ENCODE peak calls at places on chromosomes 1 and 21, in five cellular contexts. Z, K, M, F and N are unnamed samples.

GRCh38 chr21:25776440-25776839 is 41.7 kb downstream of the GABPA start:
- DNase-seq in Z (no peak), K (no peak), M (no peak), F (no peak), N (no peak)

GRCh38 chr1:56532359-56532696 is 47.0 kb downstream of the PLPP3 start:
- DNase-seq in Z (no peak), K (no peak), M (no peak), F (no peak), N (no peak)

GRCh38 chr21:29231781-29232548 is 66.8 kb upstream of the BACH1 start:
- DNase-seq in Z (no peak), K (no peak), M (no peak), F (no peak), N (no peak)

GRCh38 chr1:16226129-16226494 is 10.9 kb downstream of the CPLANE2 start:
- DNase-seq in Z (no peak), K (no peak), M (no peak), F (no peak), N (peak)

GRCh38 chr1:12371053-12371452 is 141.2 kb downstream of the VPS13D start:
- DNase-seq in Z (no peak), K (no peak), M (no peak), F (no peak), N (no peak)

GRCh38 chr21:41627428-41627827 is 119.5 kb upstream of the TMPRSS2 start:
- DNase-seq in Z (no peak), K (no peak), M (no peak), F (no peak), N (no peak)

GRCh38 chr1:70528591-70529333 is 117.7 kb downstream of the CTH start:
- DNase-seq in Z (peak), K (no peak), M (peak), F (no peak), N (no peak)

GRCh38 chr1:247287460-247287859 is 31.6 kb downstream of the VN1R5 start:
- DNase-seq in Z (peak), K (no peak), M (no peak), F (no peak), N (no peak)

GRCh38 chr1:74504125-74505065 is 8.0 kb downstream of the LRRC53 start:
- DNase-seq in Z (peak), K (peak), M (peak), F (peak), N (no peak)

GRCh38 chr1:13732971-13733667 is 33.1 kb downstream of the PRDM2 start:
- DNase-seq in Z (no peak), K (no peak), M (no peak), F (no peak), N (no peak)

GRCh38 chr1:8631163-8631562 is 186.3 kb downstream of the RERE start:
- DNase-seq in Z (no peak), K (no peak), M (no peak), F (no peak), N (no peak)

GRCh38 chr1:3296858-3297257 is 157.6 kb upstream of the ARHGEF16 start:
- DNase-seq in Z (no peak), K (no peak), M (no peak), F (no peak), N (no peak)

GRCh38 chr1:162717548-162717947 is 73.0 kb upstream of the HSD17B7 start:
- DNase-seq in Z (no peak), K (no peak), M (no peak), F (no peak), N (no peak)

GRCh38 chr1:91757760-91758545 is 128.0 kb downstream of the TGFBR3 start:
- DNase-seq in Z (no peak), K (no peak), M (no peak), F (no peak), N (no peak)

GRCh38 chr1:151924691-151925587 is 15.6 kb upstream of the THEM4 start:
- DNase-seq in Z (no peak), K (no peak), M (no peak), F (no peak), N (no peak)

GRCh38 chr1:21520899-21521716 is 11.9 kb downstream of the ALPL start:
- DNase-seq in Z (no peak), K (no peak), M (no peak), F (no peak), N (peak)

GRCh38 chr1:66733348-66734017 is 18.8 kb upstream of the DYNLT5 start:
- DNase-seq in Z (no peak), K (no peak), M (no peak), F (no peak), N (no peak)

GRCh38 chr1:17370618-17371017 is 1.4 kb upstream of the PADI6 start:
- DNase-seq in Z (no peak), K (no peak), M (no peak), F (no peak), N (no peak)

GRCh38 chr1:212482006-212482351 is 49.3 kb downstream of the NENF start:
- DNase-seq in Z (no peak), K (peak), M (no peak), F (no peak), N (peak)

GRCh38 chr1:235238558-235238957 is 77.5 kb upstream of the RBM34 start:
- DNase-seq in Z (no peak), K (no peak), M (no peak), F (no peak), N (no peak)

GRCh38 chr1:4028139-4028501 is 128.0 kb upstream of the C1orf174 start:
- DNase-seq in Z (no peak), K (no peak), M (no peak), F (no peak), N (no peak)

GRCh38 chr1:26434161-26434752 is 2.1 kb downstream of the DHDDS start:
- DNase-seq in Z (no peak), K (no peak), M (no peak), F (no peak), N (no peak)

GRCh38 chr1:168687796-168688195 is 41.2 kb downstream of the DPT start:
- DNase-seq in Z (no peak), K (no peak), M (no peak), F (no peak), N (no peak)

GRCh38 chr1:197776348-197777082 is 1.2 kb upstream of the DENND1B start:
- DNase-seq in Z (no peak), K (no peak), M (no peak), F (no peak), N (no peak)

GRCh38 chr1:215002471-215002870 is 80.1 kb upstream of the KCNK2 start:
- DNase-seq in Z (no peak), K (no peak), M (no peak), F (no peak), N (no peak)

GRCh38 chr1:43951021-43951985 is 4.6 kb downstream of the IPO13 start:
- DNase-seq in Z (no peak), K (peak), M (no peak), F (no peak), N (no peak)

GRCh38 chr1:202890392-202890791 is 1.4 kb upstream of the RABIF start:
- DNase-seq in Z (no peak), K (no peak), M (no peak), F (no peak), N (no peak)

GRCh38 chr1:154493276-154493675 is 8.7 kb upstream of the TDRD10 start:
- DNase-seq in Z (peak), K (peak), M (no peak), F (peak), N (peak)

GRCh38 chr1:211625040-211625439 is 46.1 kb upstream of the SLC30A1 start:
- DNase-seq in Z (no peak), K (no peak), M (no peak), F (no peak), N (no peak)

GRCh38 chr1:230594374-230594773 is 47.9 kb upstream of the COG2 start:
- DNase-seq in Z (no peak), K (no peak), M (no peak), F (no peak), N (no peak)

GRCh38 chr1:119008483-119009299 is 20.5 kb upstream of the TBX15 start:
- DNase-seq in Z (no peak), K (no peak), M (no peak), F (no peak), N (no peak)

GRCh38 chr21:45073301-45074047 is 906 bp upstream of the ADARB1 start:
- DNase-seq in Z (peak), K (peak), M (no peak), F (no peak), N (peak)

GRCh38 chr1:63777286-63777685 is 3.5 kb downstream of the ROR1 start:
- DNase-seq in Z (no peak), K (no peak), M (no peak), F (no peak), N (no peak)
- TF ChIP-seq CTCF in Z (no peak), K (no peak), M (no peak), F (no peak), N (no peak)

GRCh38 chr1:50750021-50750619 is 209.9 kb downstream of the FAF1 start:
- DNase-seq in Z (no peak), K (peak), M (no peak), F (no peak), N (no peak)
- TF ChIP-seq CTCF in Z (peak), K (peak), M (no peak), F (peak), N (peak)

GRCh38 chr1:231727171-231727570 is 100.6 kb downstream of the DISC1 start:
- DNase-seq in Z (no peak), K (no peak), M (no peak), F (no peak), N (no peak)

GRCh38 chr1:231720652-231721325 is 94.2 kb downstream of the DISC1 start:
- DNase-seq in Z (no peak), K (no peak), M (no peak), F (no peak), N (no peak)

GRCh38 chr1:231724041-231724440 is 97.5 kb downstream of the DISC1 start:
- DNase-seq in Z (no peak), K (no peak), M (no peak), F (no peak), N (no peak)

GRCh38 chr1:231723146-231723545 is 96.6 kb downstream of the DISC1 start:
- DNase-seq in Z (no peak), K (no peak), M (no peak), F (no peak), N (no peak)

GRCh38 chr1:231724876-231725647 is 98.5 kb downstream of the DISC1 start:
- DNase-seq in Z (peak), K (peak), M (no peak), F (no peak), N (no peak)
- TF ChIP-seq CTCF in Z (peak), K (no peak), M (no peak), F (peak), N (peak)

GRCh38 chr1:86616433-86616832 is 69.6 kb downstream of the CLCA4 start:
- DNase-seq in Z (no peak), K (no peak), M (no peak), F (no peak), N (no peak)

GRCh38 chr1:86619313-86619712 is 72.4 kb downstream of the CLCA4 start:
- DNase-seq in Z (no peak), K (no peak), M (no peak), F (no peak), N (no peak)

GRCh38 chr1:86616871-86617270 is 70.0 kb downstream of the CLCA4 start:
- DNase-seq in Z (no peak), K (no peak), M (no peak), F (no peak), N (no peak)

GRCh38 chr1:86618358-86618757 is 71.5 kb downstream of the CLCA4 start:
- DNase-seq in Z (no peak), K (no peak), M (no peak), F (no peak), N (no peak)

DNA sequence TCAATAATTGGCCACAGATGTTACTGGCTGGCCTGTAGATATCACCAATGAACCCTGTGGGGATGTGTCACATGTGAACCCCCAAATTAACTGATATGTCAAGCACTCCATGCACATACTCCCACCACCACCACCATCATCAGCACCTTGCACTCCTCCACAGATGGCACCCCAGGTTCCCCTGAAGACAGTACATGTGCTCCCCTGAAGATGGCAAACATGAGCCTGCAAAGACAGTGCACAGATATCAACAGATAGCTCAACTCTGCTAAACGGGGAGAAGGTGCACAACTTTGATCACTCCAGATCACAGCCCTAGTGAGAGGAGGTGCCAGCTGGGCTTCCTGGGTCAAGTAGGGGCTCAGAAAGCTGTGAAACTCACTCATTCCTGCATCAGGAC is 74.4 kb downstream of the CLCA4 start:
- DNase-seq in Z (no peak), K (no peak), M (no peak), F (no peak), N (no peak)
- TF ChIP-seq CTCF in Z (no peak), K (no peak), M (no peak), F (no peak), N (no peak)